ENCODE peak calls at places on chromosomes 1 and 21, in eight cellular contexts. N is fibroblast of the aortic adventitia, V is psoas muscle, D is Panc1, M is GM13976, R is RWPE2, U is A673, G is mesothelial cell of epicardium. P is an unnamed sample.

GRCh38 chr1:62281922-62282555 is 37.2 kb downstream of the KANK4 start:
- DNase-seq in U (peak), N (no peak), V (no peak), R (no peak), D (no peak), G (no peak), M (no peak), P (no peak)

GRCh38 chr1:47178665-47179022 is 11.2 kb downstream of the PDZK1IP1 start:
- DNase-seq in V (no peak), R (no peak), M (no peak), D (no peak), G (no peak), U (no peak), N (no peak), P (no peak)

GRCh38 chr1:23720256-23720995 is 22.8 kb upstream of the ELOA start:
- DNase-seq in M (peak), R (no peak), V (no peak), U (no peak), G (no peak), D (no peak), N (no peak), P (no peak)

GRCh38 chr1:33004628-33005027 is 32.1 kb downstream of the AK2 start:
- DNase-seq in N (peak), U (no peak), D (no peak), G (no peak), M (no peak), R (no peak), V (no peak), P (no peak)

GRCh38 chr1:5223266-5223665 is 568.9 kb downstream of the AJAP1 start:
- DNase-seq in N (no peak), U (no peak), M (no peak), D (no peak), G (no peak), V (no peak), R (no peak), P (no peak)

GRCh38 chr21:34113842-34114241 is 40.5 kb downstream of the MRPS6 start:
- DNase-seq in V (no peak), D (no peak), G (no peak), U (no peak), M (no peak), R (no peak), N (no peak), P (no peak)

GRCh38 chr1:12032141-12032710 is 12.9 kb downstream of the MIIP start:
- DNase-seq in N (no peak), M (no peak), D (no peak), U (no peak), R (no peak), G (no peak), V (no peak), P (no peak)

GRCh38 chr1:54565113-54565501 is 17.1 kb downstream of the ACOT11 start:
- DNase-seq in M (no peak), D (no peak), G (no peak), U (no peak), R (no peak), V (no peak), N (no peak), P (no peak)

GRCh38 chr1:94801919-94802546 is 18.1 kb upstream of the SLC44A3 start:
- DNase-seq in M (peak), V (peak), U (peak), N (peak), D (peak), G (no peak), R (no peak), P (no peak)

GRCh38 chr1:22290157-22290556 is 147.3 kb upstream of the WNT4 start:
- DNase-seq in M (no peak), R (no peak), V (no peak), U (no peak), N (no peak), G (no peak), D (no peak), P (no peak)

GRCh38 chr21:42559326-42559725 is 45.7 kb downstream of the SLC37A1 start:
- DNase-seq in G (no peak), D (no peak), V (no peak), R (no peak), M (no peak), U (no peak), N (no peak), P (no peak)

GRCh38 chr1:46580140-46580903 is 23.7 kb downstream of the MKNK1 start:
- DNase-seq in M (no peak), V (no peak), G (no peak), D (no peak), U (no peak), N (no peak), R (no peak), P (no peak)

GRCh38 chr1:176119549-176119948 is 87.5 kb downstream of the COP1 start:
- DNase-seq in R (no peak), V (no peak), M (peak), G (no peak), D (peak), U (peak), N (peak), P (no peak)

GRCh38 chr1:211613108-211613947 is 34.4 kb upstream of the SLC30A1 start:
- DNase-seq in U (peak), D (peak), G (no peak), N (peak), R (no peak), M (no peak), V (peak), P (peak)

GRCh38 chr1:13662498-13662897 is 37.5 kb upstream of the PRDM2 start:
- DNase-seq in R (no peak), M (no peak), G (no peak), N (peak), V (no peak), D (no peak), U (peak), P (no peak)

GRCh38 chr1:200866521-200866920 is 6.3 kb upstream of the GPR25 start:
- DNase-seq in G (no peak), V (no peak), D (no peak), U (no peak), N (no peak), M (peak), R (no peak), P (no peak)

GRCh38 chr1:101846820-101847219 is 149.9 kb downstream of the OLFM3 start:
- DNase-seq in U (peak), V (no peak), G (no peak), M (no peak), N (no peak), D (no peak), R (no peak), P (no peak)

GRCh38 chr1:233229291-233229690 is 66.2 kb downstream of the PCNX2 start:
- DNase-seq in U (no peak), M (no peak), D (no peak), R (no peak), N (no peak), V (no peak), G (no peak), P (no peak)

GRCh38 chr21:33848252-33848953 is 67.2 kb downstream of the ATP5PO start:
- DNase-seq in D (no peak), V (no peak), R (no peak), M (no peak), G (no peak), N (no peak), U (no peak), P (no peak)

GRCh38 chr1:162922196-162922595 is 61.2 kb upstream of the CCDC190 start:
- DNase-seq in N (peak), V (no peak), D (no peak), R (no peak), M (no peak), G (no peak), U (peak), P (no peak)

GRCh38 chr21:42223826-42224575 is 5.1 kb downstream of the ABCG1 start:
- DNase-seq in R (peak), G (no peak), V (no peak), M (no peak), D (no peak), U (no peak), N (no peak), P (no peak)

GRCh38 chr1:212853658-212854057 is 4.4 kb upstream of the FLVCR1 start:
- DNase-seq in R (no peak), D (no peak), M (no peak), N (no peak), V (no peak), G (no peak), U (no peak), P (no peak)

GRCh38 chr1:185719021-185719420 is 15.2 kb upstream of the HMCN1 start:
- DNase-seq in V (peak), U (peak), G (no peak), N (peak), M (no peak), D (no peak), R (peak), P (no peak)

GRCh38 chr1:65020774-65021173 is 54.4 kb upstream of the JAK1 start:
- DNase-seq in V (no peak), G (no peak), U (no peak), N (no peak), R (no peak), M (no peak), D (no peak), P (no peak)

GRCh38 chr1:2556277-2557145 is at the start of gene TNFRSF14:
- DNase-seq in V (peak), R (no peak), N (peak), D (no peak), U (peak), G (no peak), M (peak), P (no peak)

GRCh38 chr21:35075546-35075945 is 26.4 kb upstream of the RUNX1 start:
- DNase-seq in M (peak), U (no peak), D (no peak), N (peak), V (peak), G (no peak), R (no peak), P (peak)

GRCh38 chr1:150012611-150013010 is 2.1 kb upstream of the OTUD7B start:
- DNase-seq in N (no peak), M (no peak), V (no peak), G (no peak), U (no peak), R (no peak), D (no peak), P (no peak)

GRCh38 chr1:71232786-71233185 is 152.0 kb upstream of the ZRANB2 start:
- DNase-seq in M (no peak), N (no peak), D (no peak), U (no peak), G (no peak), V (no peak), R (no peak), P (no peak)

GRCh38 chr1:37764888-37765441 is at the start of gene EPHA10:
- DNase-seq in R (no peak), V (no peak), G (no peak), D (no peak), M (no peak), N (no peak), U (no peak), P (no peak)

GRCh38 chr1:62230724-62231123 is 36.1 kb downstream of the L1TD1 start:
- DNase-seq in U (no peak), G (no peak), D (no peak), N (peak), M (no peak), R (peak), V (no peak), P (no peak)

GRCh38 chr1:64744492-64745180 is at the start of gene RAVER2:
- DNase-seq in V (peak), N (peak), U (peak), M (peak), D (no peak), G (peak), R (peak), P (no peak)

GRCh38 chr1:94314222-94314858 is 77.0 kb upstream of the ARHGAP29 start:
- DNase-seq in G (no peak), U (no peak), N (no peak), M (no peak), D (no peak), R (no peak), V (no peak), P (no peak)

GRCh38 chr1:113146242-113147072 is 73.5 kb downstream of the LRIG2 start:
- DNase-seq in G (no peak), U (no peak), R (no peak), V (no peak), N (no peak), M (no peak), D (no peak), P (no peak)

GRCh38 chr1:5983361-5984103 is 8.7 kb downstream of the NPHP4 start:
- DNase-seq in V (no peak), M (no peak), U (no peak), D (no peak), N (peak), R (no peak), G (no peak), P (no peak)

GRCh38 chr1:46516140-46516539 is 26.5 kb downstream of the DMBX1 start:
- DNase-seq in G (no peak), R (no peak), D (no peak), M (no peak), N (no peak), U (no peak), V (no peak), P (no peak)

GRCh38 chr1:96918406-96918805 is 196.8 kb downstream of the PTBP2 start:
- DNase-seq in G (no peak), N (peak), M (no peak), R (no peak), D (no peak), U (no peak), V (no peak), P (no peak)

GRCh38 chr1:228374711-228375577 is 31.7 kb downstream of the TRIM11 start:
- DNase-seq in N (peak), U (no peak), D (no peak), R (no peak), G (peak), M (no peak), V (peak), P (peak)

GRCh38 chr1:91799863-91800262 is 86.1 kb downstream of the TGFBR3 start:
- DNase-seq in N (no peak), U (no peak), V (no peak), R (no peak), G (no peak), D (no peak), M (no peak), P (no peak)

GRCh38 chr1:218299416-218299815 is 14.3 kb downstream of the RRP15 start:
- DNase-seq in U (peak), D (no peak), M (no peak), G (no peak), V (no peak), N (peak), R (no peak), P (no peak)
- TF ChIP-seq CTCF in U (peak), D (peak), M (peak), G (no peak), V (peak), N (peak), R (peak), P (no peak)

GRCh38 chr21:44831227-44831626 is 13.4 kb upstream of the SUMO3 start:
- DNase-seq in N (no peak), D (no peak), U (no peak), M (peak), G (no peak), V (no peak), R (no peak), P (no peak)

GRCh38 chr21:44833663-44834062 is 15.8 kb upstream of the SUMO3 start:
- DNase-seq in U (no peak), V (no peak), D (no peak), R (no peak), M (no peak), G (no peak), N (no peak), P (no peak)

GRCh38 chr21:44823179-44823654 is 5.4 kb upstream of the SUMO3 start:
- DNase-seq in N (no peak), G (no peak), M (no peak), R (no peak), U (no peak), D (no peak), V (no peak), P (no peak)

GRCh38 chr21:44829507-44830092 is 11.7 kb upstream of the SUMO3 start:
- DNase-seq in M (no peak), D (no peak), V (no peak), N (no peak), G (no peak), U (no peak), R (no peak), P (no peak)

GRCh38 chr21:44828362-44829056 is 10.6 kb upstream of the SUMO3 start:
- DNase-seq in V (no peak), M (no peak), D (no peak), N (no peak), U (no peak), G (no peak), R (no peak), P (no peak)
- TF ChIP-seq CTCF in V (no peak), M (no peak), D (no peak), N (no peak), U (no peak), G (no peak), R (no peak), P (no peak)

DNA sequence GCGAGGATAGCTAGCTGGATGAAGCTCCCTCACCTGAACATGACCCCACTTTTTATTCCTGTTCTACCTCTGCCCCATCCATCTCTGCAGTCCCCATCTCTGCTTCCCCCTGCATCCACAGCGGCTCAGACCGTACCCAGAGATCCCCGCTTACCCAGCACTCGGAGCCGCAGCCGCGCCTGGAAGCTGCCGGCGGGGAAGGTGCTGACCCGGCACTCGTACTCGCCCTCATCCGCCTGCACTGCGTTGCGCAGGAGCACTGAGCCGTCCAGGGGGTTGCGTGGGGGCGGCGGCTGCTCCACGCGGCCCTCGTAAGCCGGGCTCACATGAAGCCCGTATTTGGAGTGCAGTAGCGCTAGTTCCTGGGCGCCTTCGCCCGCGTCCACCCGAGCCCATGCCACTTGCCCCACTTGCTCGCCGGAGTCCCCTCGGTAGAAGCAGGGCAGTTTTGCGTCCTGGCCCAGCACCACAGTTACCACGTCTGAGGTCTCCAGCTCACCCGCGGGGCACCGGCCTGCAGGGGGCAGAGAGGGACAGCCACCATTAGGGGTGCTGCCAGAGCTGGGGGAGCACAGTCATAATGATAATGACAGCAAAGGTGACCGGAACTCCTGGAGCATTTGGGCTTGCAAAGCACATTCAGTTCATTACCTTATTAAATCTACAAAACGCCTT is 9.8 kb downstream of the NECTIN4 start:
- DNase-seq in V (no peak), G (no peak), U (no peak), N (no peak), R (no peak), D (no peak), M (no peak), P (no peak)
- TF ChIP-seq CTCF in V (no peak), G (no peak), U (no peak), N (no peak), R (no peak), D (no peak), M (no peak), P (no peak)

DNA sequence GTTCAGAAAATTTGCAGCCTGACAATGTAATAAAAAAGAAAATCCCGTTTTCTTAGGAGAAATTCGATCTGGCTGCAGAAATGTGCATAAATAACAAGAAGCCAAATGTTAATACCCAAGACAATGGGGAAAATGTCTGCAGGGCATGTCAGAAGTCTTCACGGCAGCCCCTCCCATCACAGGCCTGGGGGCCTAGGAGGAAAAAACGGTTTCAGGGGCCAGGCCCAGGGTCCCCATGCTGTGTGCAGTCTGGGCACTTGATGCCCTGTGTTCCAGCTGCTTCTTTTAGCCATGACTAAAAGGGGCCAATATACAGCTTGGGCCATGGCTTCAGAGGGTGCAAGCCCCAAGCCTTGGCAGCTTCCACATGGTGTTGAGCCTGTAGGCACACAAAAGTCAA is 6.5 kb upstream of the PRDX6 start:
- DNase-seq in V (no peak), M (no peak), G (no peak), U (no peak), N (no peak), R (no peak), D (no peak), P (no peak)
- TF ChIP-seq CTCF in V (no peak), M (no peak), G (no peak), U (no peak), N (no peak), R (no peak), D (no peak), P (no peak)

DNA sequence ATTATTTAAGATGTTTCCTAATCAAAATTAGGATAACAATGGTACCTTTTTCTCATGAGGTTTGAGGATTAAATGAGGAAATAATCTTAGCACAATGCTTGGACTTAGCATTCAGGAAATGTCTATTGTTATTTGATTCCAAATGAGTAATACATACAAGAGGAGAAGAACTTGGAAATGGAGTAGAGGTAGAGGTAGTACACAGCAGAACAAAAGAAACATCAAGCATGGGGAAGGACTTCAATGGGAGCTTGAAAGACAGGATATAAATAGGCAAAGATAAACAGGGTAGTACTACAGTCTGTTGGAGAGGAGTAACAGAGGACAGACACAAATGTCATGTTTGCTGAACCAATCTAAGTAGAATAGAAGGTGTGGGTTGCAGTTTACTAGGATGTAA is 59.5 kb upstream of the RGS2 start:
- DNase-seq in M (no peak), G (no peak), D (no peak), V (no peak), R (no peak), N (peak), U (no peak), P (no peak)
- TF ChIP-seq CTCF in M (no peak), G (no peak), D (no peak), V (no peak), R (no peak), N (no peak), U (no peak), P (no peak)

DNA sequence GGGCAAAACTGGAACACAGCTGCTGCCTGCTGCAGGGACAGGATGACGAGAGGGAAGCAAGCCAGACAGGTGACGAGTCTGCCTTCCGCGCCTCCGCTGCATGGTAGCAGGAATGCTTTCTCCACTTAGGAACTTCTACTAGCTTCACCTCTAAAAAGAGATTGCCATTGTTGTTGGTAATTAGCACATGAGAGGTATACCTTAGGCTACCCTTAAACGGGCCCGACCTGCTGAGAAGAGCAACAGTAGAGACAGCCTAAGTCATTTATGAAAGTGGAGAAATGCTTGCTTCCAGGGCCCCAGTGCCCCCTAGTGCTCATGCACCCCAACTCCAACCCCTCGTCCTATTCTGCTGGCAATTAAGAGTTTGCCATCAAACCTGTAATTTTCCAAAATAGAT is 96.9 kb upstream of the AKT3 start:
- DNase-seq in R (no peak), U (peak), M (peak), D (no peak), N (peak), G (no peak), V (no peak), P (no peak)
- TF ChIP-seq CTCF in R (peak), U (peak), M (peak), D (peak), N (peak), G (no peak), V (peak), P (no peak)

GRCh38 chr1:152917794-152918193 is 9.4 kb downstream of the IVL start:
- DNase-seq in G (no peak), D (no peak), U (peak), R (no peak), M (no peak), V (no peak), N (peak), P (no peak)
- TF ChIP-seq CTCF in G (peak), D (peak), U (peak), R (peak), M (peak), V (no peak), N (peak), P (no peak)

DNA sequence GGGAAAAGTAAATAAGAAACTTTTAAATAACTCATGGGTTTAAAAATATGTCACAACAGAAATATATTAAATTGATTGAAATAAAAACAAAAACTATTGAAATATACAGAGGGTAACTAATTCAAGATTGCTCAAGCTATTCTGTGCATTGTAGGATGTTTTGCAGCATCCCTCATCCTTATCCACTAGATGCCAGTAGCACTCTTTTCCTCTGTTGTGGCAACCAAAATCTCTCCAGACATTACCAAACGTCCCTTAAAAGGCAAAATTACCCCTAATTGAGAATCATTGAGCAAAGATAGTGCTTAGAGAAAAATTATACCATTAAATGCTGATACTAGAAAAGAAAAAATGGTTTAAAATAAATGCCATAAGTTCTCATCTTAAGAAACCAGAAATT is 682.6 kb downstream of the RWDD3 start:
- DNase-seq in U (peak), G (no peak), N (peak), M (no peak), V (no peak), D (no peak), R (no peak), P (no peak)
- TF ChIP-seq CTCF in U (peak), G (no peak), N (peak), M (no peak), V (no peak), D (peak), R (peak), P (no peak)

P was measured in omental fat pad.